ENCODE peak calls at places on chromosomes 12 and 14, in four cellular contexts. Q is K562, L is esophagus squamous epithelium, O is BJ. F is an unnamed sample.

GRCh38 chr12:59230334-59230733 is 310.0 kb upstream of the LRIG3 start:
- DNase-seq in Q (no peak), O (no peak), L (no peak), F (no peak)

GRCh38 chr12:96434107-96434506 is 33.9 kb upstream of the CDK17 start:
- DNase-seq in L (no peak), Q (no peak), O (peak; percentile 76), F (no peak)

GRCh38 chr12:11756022-11756421 is 106.5 kb downstream of the ETV6 start:
- DNase-seq in Q (no peak), O (no peak), L (no peak), F (no peak)

GRCh38 chr12:121767525-121768016 is 25.9 kb downstream of the RHOF start:
- DNase-seq in L (no peak), O (no peak), Q (no peak), F (no peak)

GRCh38 chr14:50363734-50364113 is 33.0 kb downstream of the CDKL1 start:
- DNase-seq in Q (no peak), O (no peak), L (no peak), F (no peak)

GRCh38 chr12:65952737-65953209 is 128.5 kb downstream of the HMGA2 start:
- DNase-seq in O (no peak), L (no peak), Q (no peak), F (no peak)

GRCh38 chr12:54127538-54128259 is 61.1 kb downstream of the SMUG1 start:
- DNase-seq in O (no peak), L (no peak), Q (no peak), F (no peak)

GRCh38 chr14:29242755-29243340 is 476.3 kb downstream of the FOXG1 start:
- DNase-seq in L (no peak), O (no peak), Q (no peak), F (no peak)

GRCh38 chr12:5171701-5172100 is 128.0 kb downstream of the KCNA5 start:
- DNase-seq in Q (peak; percentile 38), L (no peak), O (no peak), F (peak; percentile 6)

GRCh38 chr12:71719647-71720370 is 33.9 kb downstream of the TMEM19 start:
- DNase-seq in L (no peak), Q (no peak), O (no peak), F (no peak)

DNA sequence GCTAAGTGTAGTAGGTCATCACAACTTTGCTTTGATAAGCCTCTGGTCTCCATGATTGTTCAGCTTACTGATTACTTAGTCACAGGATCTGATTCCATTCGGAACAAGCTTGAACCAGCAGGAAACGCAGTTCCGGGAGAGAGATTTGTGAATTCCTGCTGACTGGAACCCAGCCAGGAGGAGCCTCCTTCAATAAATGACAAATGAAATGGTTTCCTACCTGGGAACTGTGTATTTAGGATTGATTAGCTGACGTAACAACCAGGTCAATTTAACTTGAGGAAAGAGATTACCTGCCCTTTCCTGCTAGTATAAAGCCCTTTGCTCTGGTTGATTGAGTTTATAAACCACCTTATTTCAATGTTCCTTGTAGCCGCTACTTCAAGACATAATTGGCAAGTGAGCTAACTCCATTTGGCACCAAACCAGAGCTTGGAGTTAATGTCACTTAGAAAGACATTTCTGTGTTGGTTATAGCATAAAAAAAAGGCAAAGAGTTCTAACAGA is 35.1 kb upstream of the KCNH3 start:
- DNase-seq in Q (no peak), L (no peak), O (no peak), F (no peak)
- H3K4me3 ChIP-seq in Q (no peak overlapping the region), L (peak overlapping the region; percentile 25), O (no peak overlapping the region), F (no peak overlapping the region)

GRCh38 chr14:103221781-103222358 is 98.6 kb downstream of the TNFAIP2 start:
- DNase-seq in O (no peak), Q (no peak), L (no peak), F (no peak)

GRCh38 chr14:103220134-103220981 is 97.1 kb downstream of the TNFAIP2 start:
- DNase-seq in O (no peak), Q (no peak), L (no peak), F (no peak)

GRCh38 chr14:103217538-103217937 is 94.3 kb downstream of the TNFAIP2 start:
- DNase-seq in O (no peak), Q (no peak), L (no peak), F (no peak)

GRCh38 chr14:103223818-103224352 is 100.6 kb downstream of the TNFAIP2 start:
- DNase-seq in O (no peak), Q (no peak), L (no peak), F (no peak)

DNA sequence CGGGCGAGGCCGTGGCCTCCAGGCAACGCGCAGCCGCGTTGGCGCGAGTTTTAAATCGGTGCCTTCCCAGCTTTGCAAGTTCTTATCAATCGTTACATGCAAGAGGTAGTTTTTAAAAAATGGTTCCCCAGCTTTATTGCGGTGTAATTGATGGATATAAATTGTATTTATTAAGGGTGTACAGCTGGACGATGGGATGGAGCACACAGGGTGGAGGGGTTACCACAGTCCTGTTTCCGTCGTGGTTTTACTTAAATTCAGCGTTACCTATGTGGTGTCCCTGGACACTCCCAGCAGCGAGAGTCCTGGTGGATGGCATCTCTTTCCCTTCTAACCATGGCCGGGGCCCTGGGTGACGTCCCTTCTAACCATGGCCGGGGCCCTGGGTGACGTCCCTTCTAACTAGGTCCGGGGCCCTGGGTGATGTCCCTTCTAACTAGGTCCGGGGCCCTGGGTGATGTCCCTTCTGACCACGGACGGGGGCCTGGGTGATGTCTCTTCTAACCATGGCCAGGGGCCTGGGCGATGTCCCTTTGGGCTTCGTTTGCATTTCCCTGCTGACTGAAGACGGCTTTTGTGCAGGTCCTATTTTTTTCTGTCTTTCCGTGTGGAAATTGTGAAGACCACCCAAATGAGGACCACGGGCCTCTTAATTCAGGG is 97.9 kb downstream of the TNFAIP2 start:
- DNase-seq in O (no peak), L (no peak), Q (no peak), F (no peak)
- H3K4me3 ChIP-seq in O (peak overlapping the region; percentile 27), L (peak overlapping the region; percentile 63), Q (no peak overlapping the region), F (no peak overlapping the region)

GRCh38 chr12:75511116-75512048 is at the start of gene KRR1:
- DNase-seq in Q (peak; percentile 97), O (peak; percentile 96), L (peak; percentile 53), F (peak; percentile 98)

GRCh38 chr12:75508159-75508558 is 3.2 kb downstream of the KRR1 start:
- DNase-seq in O (no peak), L (no peak), Q (no peak), F (no peak)

GRCh38 chr12:75503866-75504265 is 7.5 kb downstream of the KRR1 start:
- DNase-seq in L (no peak), O (no peak), Q (no peak), F (no peak)

GRCh38 chr12:75505706-75506312 is 5.6 kb downstream of the KRR1 start:
- DNase-seq in Q (peak; percentile 12), O (no peak), L (no peak), F (no peak)

GRCh38 chr12:75509621-75510020 is 1.8 kb downstream of the KRR1 start:
- DNase-seq in L (no peak), O (no peak), Q (no peak), F (no peak)
- H3K4me3 ChIP-seq in L (peak overlapping the region; percentile 71), O (no peak overlapping the region), Q (peak overlapping the region; percentile 84), F (no peak overlapping the region)

GRCh38 chr12:10721654-10722501 is 1.2 kb downstream of the YBX3 start:
- DNase-seq in Q (peak; percentile 69), O (peak; percentile 91), L (peak; percentile 8), F (peak; percentile 67)

GRCh38 chr12:10717410-10717809 is 5.7 kb downstream of the YBX3 start:
- DNase-seq in O (no peak), L (no peak), Q (no peak), F (no peak)

GRCh38 chr12:10720974-10721565 is 2.1 kb downstream of the YBX3 start:
- DNase-seq in O (no peak), L (no peak), Q (peak; percentile 5), F (no peak)

GRCh38 chr12:10718279-10718821 is 4.8 kb downstream of the YBX3 start:
- DNase-seq in L (no peak), O (no peak), Q (no peak), F (no peak)

GRCh38 chr12:10719482-10719881 is 3.6 kb downstream of the YBX3 start:
- DNase-seq in L (no peak), Q (no peak), O (no peak), F (no peak)
- H3K4me3 ChIP-seq in L (peak overlapping the region; percentile 96), Q (no peak overlapping the region), O (no peak overlapping the region), F (no peak overlapping the region)

GRCh38 chr14:38868415-38869290 is 234.4 kb downstream of the SEC23A start:
- DNase-seq in L (no peak), Q (no peak), O (no peak), F (no peak)
- H3K4me3 ChIP-seq in L (no peak overlapping the region), Q (no peak overlapping the region), O (no peak overlapping the region), F (no peak overlapping the region)

DNA sequence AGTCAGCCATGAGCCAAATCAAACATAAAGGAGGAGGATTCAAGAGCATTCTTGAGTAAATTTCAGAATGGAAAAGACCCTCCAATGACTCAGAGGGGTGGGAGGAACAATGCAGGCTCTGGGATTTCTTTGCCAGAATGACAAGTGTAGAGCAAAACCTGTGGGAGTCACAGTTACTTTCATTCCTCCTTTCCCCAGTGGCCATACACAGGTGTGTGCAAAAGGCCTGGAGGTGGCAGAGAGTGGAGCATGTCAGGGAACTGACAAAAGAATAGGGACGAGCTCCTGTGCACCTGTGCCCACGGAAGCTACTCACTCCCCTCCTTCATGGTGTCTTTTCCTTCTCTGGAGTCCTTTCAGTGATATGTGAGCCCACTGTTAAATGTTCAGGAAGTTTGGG is 9.4 kb upstream of the CIPC start:
- DNase-seq in Q (no peak), L (no peak), O (no peak), F (no peak)
- H3K4me3 ChIP-seq in Q (no peak overlapping the region), L (no peak overlapping the region), O (no peak overlapping the region), F (no peak overlapping the region)

DNA sequence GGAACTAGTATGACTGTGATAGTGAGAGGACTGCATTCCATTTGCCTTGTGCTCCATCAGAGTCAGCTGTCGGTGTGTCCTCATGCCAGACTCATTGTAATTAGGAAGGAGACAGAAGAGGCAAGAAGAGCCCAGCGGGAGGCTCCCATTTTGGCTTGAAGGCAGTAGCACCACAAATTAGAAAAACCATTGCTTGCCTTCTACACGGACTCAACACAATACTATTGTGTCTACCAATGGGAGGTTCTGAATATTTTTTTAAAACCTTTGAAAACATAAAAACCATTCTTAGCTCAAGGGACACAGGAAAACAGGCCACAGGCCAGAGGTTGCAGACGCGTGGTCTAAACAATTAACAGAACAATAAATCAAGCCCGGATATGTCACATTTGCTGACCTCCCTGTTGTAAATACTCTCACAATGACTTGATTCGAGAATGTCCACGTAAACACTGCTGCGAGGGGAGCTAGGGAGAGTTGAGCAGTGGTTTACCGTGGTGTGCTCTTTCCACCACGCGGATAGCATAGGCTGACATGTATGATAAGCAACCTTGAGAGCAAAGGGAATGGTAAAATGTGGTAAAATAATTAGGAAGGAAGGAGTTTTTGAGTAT is 13.6 kb upstream of the DCP1B start:
- DNase-seq in O (no peak), Q (no peak), L (no peak), F (no peak)
- H3K4me3 ChIP-seq in O (no peak overlapping the region), Q (no peak overlapping the region), L (no peak overlapping the region), F (no peak overlapping the region)

DNA sequence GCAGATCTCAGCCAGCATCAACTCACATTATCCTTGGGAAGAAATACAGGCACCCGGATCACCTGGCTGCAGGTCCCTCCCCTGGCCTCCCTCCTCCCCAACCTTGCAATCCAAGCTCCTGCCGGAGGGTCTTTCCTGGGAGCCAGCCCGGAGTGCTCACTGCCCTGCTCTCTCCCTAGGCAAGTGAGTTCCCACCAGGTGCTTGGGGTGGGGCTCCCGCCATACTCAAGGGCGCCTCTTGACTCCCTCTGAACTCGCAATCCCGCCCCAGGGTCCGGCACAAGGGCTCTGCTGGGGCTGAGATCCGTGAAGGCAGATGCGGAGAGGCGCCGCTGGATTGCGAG is 1.2 kb upstream of the CEP170B start:
- DNase-seq in Q (no peak), O (no peak), L (no peak), F (no peak)
- H3K4me3 ChIP-seq in Q (peak overlapping the region; percentile 51), O (no peak overlapping the region), L (peak overlapping the region; percentile 86), F (peak overlapping the region; percentile 50)

GRCh38 chr12:20472089-20472488 is 103.8 kb downstream of the PDE3A start:
- DNase-seq in L (no peak), Q (no peak), O (no peak), F (no peak)
- H3K4me3 ChIP-seq in L (no peak overlapping the region), Q (no peak overlapping the region), O (no peak overlapping the region), F (no peak overlapping the region)